ENCODE peak calls at places on chromosomes 7 and 10, in eight cellular contexts. One of them, this sample, is unnamed.

GRCh38 chr10:126160971-126161630 is 227.2 kb downstream of the ADAM12 start:
- DNase-seq in activated CD8-positive, alpha-beta memory T cell treated with anti-CD3 and anti-CD28 coated beads for 1 hour: no peak
- DNase-seq in cardiac fibroblast: peak
- DNase-seq in foreskin melanocyte: no peak
- DNase-seq in nephron progenitor cell: no peak
- DNase-seq in GM04504: no peak
- DNase-seq in Kasumi-1: no peak
- DNase-seq in AG04449: no peak
- DNase-seq in this sample: no peak

GRCh38 chr10:33248638-33249037 is 85.8 kb downstream of the NRP1 start:
- DNase-seq in activated CD8-positive, alpha-beta memory T cell treated with anti-CD3 and anti-CD28 coated beads for 1 hour: no peak
- DNase-seq in cardiac fibroblast: peak
- DNase-seq in foreskin melanocyte: peak
- DNase-seq in nephron progenitor cell: no peak
- DNase-seq in GM04504: peak
- DNase-seq in Kasumi-1: peak
- DNase-seq in AG04449: peak
- DNase-seq in this sample: no peak

GRCh38 chr10:14904316-14904732 is 25.7 kb downstream of the SUV39H2 start:
- DNase-seq in activated CD8-positive, alpha-beta memory T cell treated with anti-CD3 and anti-CD28 coated beads for 1 hour: no peak
- DNase-seq in cardiac fibroblast: peak
- DNase-seq in foreskin melanocyte: no peak
- DNase-seq in nephron progenitor cell: no peak
- DNase-seq in GM04504: no peak
- DNase-seq in Kasumi-1: peak
- DNase-seq in AG04449: no peak
- DNase-seq in this sample: no peak

GRCh38 chr10:112374724-112375541 is 1.0 kb downstream of the ACSL5 start:
- DNase-seq in activated CD8-positive, alpha-beta memory T cell treated with anti-CD3 and anti-CD28 coated beads for 1 hour: no peak
- DNase-seq in cardiac fibroblast: peak
- DNase-seq in foreskin melanocyte: no peak
- DNase-seq in nephron progenitor cell: peak
- DNase-seq in GM04504: no peak
- DNase-seq in Kasumi-1: peak
- DNase-seq in AG04449: no peak
- DNase-seq in this sample: no peak

GRCh38 chr7:102282465-102283362 is 4.0 kb upstream of the SH2B2 start:
- DNase-seq in activated CD8-positive, alpha-beta memory T cell treated with anti-CD3 and anti-CD28 coated beads for 1 hour: no peak
- DNase-seq in cardiac fibroblast: no peak
- DNase-seq in foreskin melanocyte: no peak
- DNase-seq in nephron progenitor cell: no peak
- DNase-seq in GM04504: no peak
- DNase-seq in Kasumi-1: no peak
- DNase-seq in AG04449: no peak
- DNase-seq in this sample: no peak

GRCh38 chr10:6033954-6034353 is 28.2 kb downstream of the IL2RA start:
- DNase-seq in activated CD8-positive, alpha-beta memory T cell treated with anti-CD3 and anti-CD28 coated beads for 1 hour: no peak
- DNase-seq in cardiac fibroblast: peak
- DNase-seq in foreskin melanocyte: peak
- DNase-seq in nephron progenitor cell: no peak
- DNase-seq in GM04504: no peak
- DNase-seq in Kasumi-1: no peak
- DNase-seq in AG04449: no peak
- DNase-seq in this sample: no peak

GRCh38 chr7:42262907-42263466 is 26.0 kb upstream of the GLI3 start:
- DNase-seq in activated CD8-positive, alpha-beta memory T cell treated with anti-CD3 and anti-CD28 coated beads for 1 hour: no peak
- DNase-seq in cardiac fibroblast: peak
- DNase-seq in foreskin melanocyte: no peak
- DNase-seq in nephron progenitor cell: peak
- DNase-seq in GM04504: peak
- DNase-seq in Kasumi-1: no peak
- DNase-seq in AG04449: peak
- DNase-seq in this sample: no peak

GRCh38 chr10:69045441-69046300 is 42.2 kb upstream of the SRGN start:
- DNase-seq in activated CD8-positive, alpha-beta memory T cell treated with anti-CD3 and anti-CD28 coated beads for 1 hour: no peak
- DNase-seq in cardiac fibroblast: peak
- DNase-seq in foreskin melanocyte: no peak
- DNase-seq in nephron progenitor cell: no peak
- DNase-seq in GM04504: no peak
- DNase-seq in Kasumi-1: peak
- DNase-seq in AG04449: no peak
- DNase-seq in this sample: no peak

GRCh38 chr7:106793015-106793651 is 71.9 kb upstream of the PIK3CG start:
- DNase-seq in activated CD8-positive, alpha-beta memory T cell treated with anti-CD3 and anti-CD28 coated beads for 1 hour: no peak
- DNase-seq in cardiac fibroblast: peak
- DNase-seq in foreskin melanocyte: no peak
- DNase-seq in nephron progenitor cell: peak
- DNase-seq in GM04504: no peak
- DNase-seq in Kasumi-1: peak
- DNase-seq in AG04449: no peak
- DNase-seq in this sample: no peak

GRCh38 chr10:18140149-18140956 is at the start of gene CACNB2:
- DNase-seq in activated CD8-positive, alpha-beta memory T cell treated with anti-CD3 and anti-CD28 coated beads for 1 hour: no peak
- DNase-seq in cardiac fibroblast: peak
- DNase-seq in foreskin melanocyte: no peak
- DNase-seq in nephron progenitor cell: peak
- DNase-seq in GM04504: no peak
- DNase-seq in Kasumi-1: no peak
- DNase-seq in AG04449: no peak
- DNase-seq in this sample: peak

GRCh38 chr7:33485746-33486491 is 356.6 kb downstream of the BBS9 start:
- DNase-seq in activated CD8-positive, alpha-beta memory T cell treated with anti-CD3 and anti-CD28 coated beads for 1 hour: no peak
- DNase-seq in cardiac fibroblast: no peak
- DNase-seq in foreskin melanocyte: peak
- DNase-seq in nephron progenitor cell: no peak
- DNase-seq in GM04504: no peak
- DNase-seq in Kasumi-1: no peak
- DNase-seq in AG04449: no peak
- DNase-seq in this sample: no peak

GRCh38 chr10:132094581-132095234 is 29.0 kb downstream of the JAKMIP3 start:
- DNase-seq in activated CD8-positive, alpha-beta memory T cell treated with anti-CD3 and anti-CD28 coated beads for 1 hour: no peak
- DNase-seq in cardiac fibroblast: no peak
- DNase-seq in foreskin melanocyte: no peak
- DNase-seq in nephron progenitor cell: no peak
- DNase-seq in GM04504: no peak
- DNase-seq in Kasumi-1: no peak
- DNase-seq in AG04449: no peak
- DNase-seq in this sample: no peak

GRCh38 chr7:463362-464176 is 56.1 kb downstream of the PDGFA start:
- DNase-seq in activated CD8-positive, alpha-beta memory T cell treated with anti-CD3 and anti-CD28 coated beads for 1 hour: no peak
- DNase-seq in cardiac fibroblast: no peak
- DNase-seq in foreskin melanocyte: no peak
- DNase-seq in nephron progenitor cell: no peak
- DNase-seq in GM04504: no peak
- DNase-seq in Kasumi-1: no peak
- DNase-seq in AG04449: no peak
- DNase-seq in this sample: no peak

GRCh38 chr7:92802398-92802797 is 34.0 kb downstream of the CDK6 start:
- DNase-seq in activated CD8-positive, alpha-beta memory T cell treated with anti-CD3 and anti-CD28 coated beads for 1 hour: no peak
- DNase-seq in cardiac fibroblast: no peak
- DNase-seq in foreskin melanocyte: no peak
- DNase-seq in nephron progenitor cell: no peak
- DNase-seq in GM04504: no peak
- DNase-seq in Kasumi-1: no peak
- DNase-seq in AG04449: no peak
- DNase-seq in this sample: no peak

GRCh38 chr7:128116740-128117139 is 85.5 kb upstream of the LRRC4 start:
- DNase-seq in activated CD8-positive, alpha-beta memory T cell treated with anti-CD3 and anti-CD28 coated beads for 1 hour: no peak
- DNase-seq in cardiac fibroblast: no peak
- DNase-seq in foreskin melanocyte: no peak
- DNase-seq in nephron progenitor cell: no peak
- DNase-seq in GM04504: no peak
- DNase-seq in Kasumi-1: no peak
- DNase-seq in AG04449: no peak
- DNase-seq in this sample: no peak

GRCh38 chr10:92688927-92689662 is 660 bp upstream of the HHEX start:
- DNase-seq in activated CD8-positive, alpha-beta memory T cell treated with anti-CD3 and anti-CD28 coated beads for 1 hour: peak
- DNase-seq in cardiac fibroblast: peak
- DNase-seq in foreskin melanocyte: peak
- DNase-seq in nephron progenitor cell: peak
- DNase-seq in GM04504: no peak
- DNase-seq in Kasumi-1: peak
- DNase-seq in AG04449: no peak
- DNase-seq in this sample: no peak

GRCh38 chr7:30694218-30694745 is 12.0 kb upstream of the CRHR2 start:
- DNase-seq in activated CD8-positive, alpha-beta memory T cell treated with anti-CD3 and anti-CD28 coated beads for 1 hour: no peak
- DNase-seq in cardiac fibroblast: no peak
- DNase-seq in foreskin melanocyte: no peak
- DNase-seq in nephron progenitor cell: no peak
- DNase-seq in GM04504: no peak
- DNase-seq in Kasumi-1: no peak
- DNase-seq in AG04449: no peak
- DNase-seq in this sample: no peak

GRCh38 chr10:85608706-85609105 is 757.9 kb downstream of the GRID1 start:
- DNase-seq in activated CD8-positive, alpha-beta memory T cell treated with anti-CD3 and anti-CD28 coated beads for 1 hour: no peak
- DNase-seq in cardiac fibroblast: no peak
- DNase-seq in foreskin melanocyte: no peak
- DNase-seq in nephron progenitor cell: no peak
- DNase-seq in GM04504: no peak
- DNase-seq in Kasumi-1: no peak
- DNase-seq in AG04449: no peak
- DNase-seq in this sample: no peak

GRCh38 chr10:124827474-124827873 is 25.9 kb downstream of the ABRAXAS2 start:
- DNase-seq in activated CD8-positive, alpha-beta memory T cell treated with anti-CD3 and anti-CD28 coated beads for 1 hour: no peak
- DNase-seq in cardiac fibroblast: peak
- DNase-seq in foreskin melanocyte: peak
- DNase-seq in nephron progenitor cell: no peak
- DNase-seq in GM04504: no peak
- DNase-seq in Kasumi-1: peak
- DNase-seq in AG04449: no peak
- DNase-seq in this sample: no peak

GRCh38 chr10:99005254-99005653 is 230.4 kb downstream of the HPSE2 start:
- DNase-seq in activated CD8-positive, alpha-beta memory T cell treated with anti-CD3 and anti-CD28 coated beads for 1 hour: no peak
- DNase-seq in cardiac fibroblast: no peak
- DNase-seq in foreskin melanocyte: no peak
- DNase-seq in nephron progenitor cell: no peak
- DNase-seq in GM04504: no peak
- DNase-seq in Kasumi-1: no peak
- DNase-seq in AG04449: no peak
- DNase-seq in this sample: no peak

GRCh38 chr7:114832906-114833595 is 88.8 kb upstream of the MDFIC start:
- DNase-seq in activated CD8-positive, alpha-beta memory T cell treated with anti-CD3 and anti-CD28 coated beads for 1 hour: no peak
- DNase-seq in cardiac fibroblast: no peak
- DNase-seq in foreskin melanocyte: no peak
- DNase-seq in nephron progenitor cell: no peak
- DNase-seq in GM04504: no peak
- DNase-seq in Kasumi-1: no peak
- DNase-seq in AG04449: no peak
- DNase-seq in this sample: no peak

GRCh38 chr7:110541962-110542361 is 549.0 kb upstream of the LRRN3 start:
- DNase-seq in activated CD8-positive, alpha-beta memory T cell treated with anti-CD3 and anti-CD28 coated beads for 1 hour: no peak
- DNase-seq in cardiac fibroblast: no peak
- DNase-seq in foreskin melanocyte: no peak
- DNase-seq in nephron progenitor cell: no peak
- DNase-seq in GM04504: no peak
- DNase-seq in Kasumi-1: no peak
- DNase-seq in AG04449: peak
- DNase-seq in this sample: no peak

GRCh38 chr7:131027287-131027773 is 293.3 kb upstream of the KLF14 start:
- DNase-seq in activated CD8-positive, alpha-beta memory T cell treated with anti-CD3 and anti-CD28 coated beads for 1 hour: no peak
- DNase-seq in cardiac fibroblast: peak
- DNase-seq in foreskin melanocyte: no peak
- DNase-seq in nephron progenitor cell: no peak
- DNase-seq in GM04504: peak
- DNase-seq in Kasumi-1: peak
- DNase-seq in AG04449: peak
- DNase-seq in this sample: no peak

GRCh38 chr7:31883761-31884164 is 186.4 kb downstream of the PDE1C start:
- DNase-seq in activated CD8-positive, alpha-beta memory T cell treated with anti-CD3 and anti-CD28 coated beads for 1 hour: no peak
- DNase-seq in cardiac fibroblast: peak
- DNase-seq in foreskin melanocyte: no peak
- DNase-seq in nephron progenitor cell: no peak
- DNase-seq in GM04504: peak
- DNase-seq in Kasumi-1: peak
- DNase-seq in AG04449: peak
- DNase-seq in this sample: no peak

GRCh38 chr7:131895541-131896173 is 339.2 kb upstream of the PODXL start:
- DNase-seq in activated CD8-positive, alpha-beta memory T cell treated with anti-CD3 and anti-CD28 coated beads for 1 hour: no peak
- DNase-seq in cardiac fibroblast: peak
- DNase-seq in foreskin melanocyte: no peak
- DNase-seq in nephron progenitor cell: no peak
- DNase-seq in GM04504: peak
- DNase-seq in Kasumi-1: no peak
- DNase-seq in AG04449: peak
- DNase-seq in this sample: no peak

GRCh38 chr10:110040767-110041478 is 33.1 kb downstream of the ADD3 start:
- DNase-seq in activated CD8-positive, alpha-beta memory T cell treated with anti-CD3 and anti-CD28 coated beads for 1 hour: no peak
- DNase-seq in cardiac fibroblast: no peak
- DNase-seq in foreskin melanocyte: no peak
- DNase-seq in nephron progenitor cell: no peak
- DNase-seq in GM04504: no peak
- DNase-seq in Kasumi-1: no peak
- DNase-seq in AG04449: no peak
- DNase-seq in this sample: no peak

GRCh38 chr7:108382932-108383331 is 73.3 kb downstream of the NRCAM start:
- DNase-seq in activated CD8-positive, alpha-beta memory T cell treated with anti-CD3 and anti-CD28 coated beads for 1 hour: no peak
- DNase-seq in cardiac fibroblast: no peak
- DNase-seq in foreskin melanocyte: no peak
- DNase-seq in nephron progenitor cell: no peak
- DNase-seq in GM04504: no peak
- DNase-seq in Kasumi-1: no peak
- DNase-seq in AG04449: no peak
- DNase-seq in this sample: no peak

GRCh38 chr10:122417667-122418066 is 36.8 kb upstream of the ARMS2 start:
- DNase-seq in activated CD8-positive, alpha-beta memory T cell treated with anti-CD3 and anti-CD28 coated beads for 1 hour: no peak
- DNase-seq in cardiac fibroblast: peak
- DNase-seq in foreskin melanocyte: peak
- DNase-seq in nephron progenitor cell: no peak
- DNase-seq in GM04504: no peak
- DNase-seq in Kasumi-1: no peak
- DNase-seq in AG04449: no peak
- DNase-seq in this sample: no peak

GRCh38 chr7:71829499-71829898 is 582.6 kb downstream of the CALN1 start:
- DNase-seq in activated CD8-positive, alpha-beta memory T cell treated with anti-CD3 and anti-CD28 coated beads for 1 hour: no peak
- DNase-seq in cardiac fibroblast: no peak
- DNase-seq in foreskin melanocyte: no peak
- DNase-seq in nephron progenitor cell: no peak
- DNase-seq in GM04504: no peak
- DNase-seq in Kasumi-1: no peak
- DNase-seq in AG04449: no peak
- DNase-seq in this sample: no peak

GRCh38 chr10:15433850-15434537 is 62.9 kb upstream of the FAM171A1 start:
- DNase-seq in activated CD8-positive, alpha-beta memory T cell treated with anti-CD3 and anti-CD28 coated beads for 1 hour: no peak
- DNase-seq in cardiac fibroblast: peak
- DNase-seq in foreskin melanocyte: peak
- DNase-seq in nephron progenitor cell: peak
- DNase-seq in GM04504: no peak
- DNase-seq in Kasumi-1: peak
- DNase-seq in AG04449: no peak
- DNase-seq in this sample: no peak

GRCh38 chr7:48052748-48053147 is 17.4 kb downstream of the C7orf57 start:
- DNase-seq in activated CD8-positive, alpha-beta memory T cell treated with anti-CD3 and anti-CD28 coated beads for 1 hour: no peak
- DNase-seq in cardiac fibroblast: peak
- DNase-seq in foreskin melanocyte: no peak
- DNase-seq in nephron progenitor cell: no peak
- DNase-seq in GM04504: no peak
- DNase-seq in Kasumi-1: no peak
- DNase-seq in AG04449: no peak
- DNase-seq in this sample: no peak

GRCh38 chr7:94792270-94792669 is 115.1 kb upstream of the PPP1R9A start:
- DNase-seq in activated CD8-positive, alpha-beta memory T cell treated with anti-CD3 and anti-CD28 coated beads for 1 hour: no peak
- DNase-seq in cardiac fibroblast: no peak
- DNase-seq in foreskin melanocyte: no peak
- DNase-seq in nephron progenitor cell: no peak
- DNase-seq in GM04504: no peak
- DNase-seq in Kasumi-1: no peak
- DNase-seq in AG04449: no peak
- DNase-seq in this sample: no peak

GRCh38 chr7:158125721-158126120 is 461.9 kb downstream of the PTPRN2 start:
- DNase-seq in activated CD8-positive, alpha-beta memory T cell treated with anti-CD3 and anti-CD28 coated beads for 1 hour: no peak
- DNase-seq in cardiac fibroblast: no peak
- DNase-seq in foreskin melanocyte: no peak
- DNase-seq in nephron progenitor cell: no peak
- DNase-seq in GM04504: no peak
- DNase-seq in Kasumi-1: peak
- DNase-seq in AG04449: no peak
- DNase-seq in this sample: no peak

This sample was measured in cerebellar nuclear complex.